ENCODE peak calls at places on chromosomes 16 and 17, in six cellular contexts. B is mesothelial cell of epicardium, U is left ventricle myocardium inferior, T is stomach, P is fibroblast of pulmonary artery, H is cardiac fibroblast. Q is an unnamed sample.

GRCh38 chr16:31052131-31052530 is 18.8 kb downstream of the STX4 start:
- DNase-seq in B (no peak), U (no peak), T (no peak), P (peak; percentile 79), H (peak; percentile 81), Q (no peak)

GRCh38 chr17:44589316-44590071 is 32.2 kb downstream of the FZD2 start:
- DNase-seq in B (no peak), U (no peak), T (no peak), P (peak; percentile 28), H (peak; percentile 42), Q (no peak)

GRCh38 chr16:70437017-70437581 is 1.8 kb downstream of the ST3GAL2 start:
- DNase-seq in B (peak; percentile 69), U (no peak), T (no peak), P (peak; percentile 95), H (peak; percentile 93), Q (no peak)

GRCh38 chr16:47229651-47230050 is 85.9 kb upstream of the NETO2 start:
- DNase-seq in B (no peak), U (no peak), T (no peak), P (no peak), H (no peak), Q (no peak)

GRCh38 chr16:48535831-48536599 is 74.0 kb downstream of the N4BP1 start:
- DNase-seq in B (peak; percentile 49), U (peak; percentile 62), T (no peak), P (peak; percentile 74), H (peak; percentile 93), Q (peak; percentile 89)

GRCh38 chr16:80974649-80975376 is 31.9 kb downstream of the CMC2 start:
- DNase-seq in B (no peak), U (no peak), T (no peak), P (peak; percentile 15), H (no peak), Q (no peak)

GRCh38 chr16:58329147-58329546 is 34.3 kb upstream of the PRSS54 start:
- DNase-seq in B (no peak), U (no peak), T (no peak), P (peak; percentile 43), H (peak; percentile 40), Q (peak; percentile 56)

GRCh38 chr17:77508047-77508715 is 367.4 kb downstream of the SEC14L1 start:
- DNase-seq in B (no peak), U (no peak), T (no peak), P (no peak), H (no peak), Q (no peak)

GRCh38 chr16:15446901-15447300 is 12.5 kb downstream of the BMERB1 start:
- DNase-seq in B (no peak), U (no peak), T (no peak), P (no peak), H (no peak), Q (no peak)

GRCh38 chr17:58224315-58224714 is 5.3 kb upstream of the MKS1 start:
- DNase-seq in B (no peak), U (no peak), T (no peak), P (peak; percentile 53), H (peak; percentile 48), Q (peak; percentile 39)

GRCh38 chr16:57996406-57997175 is 3.9 kb downstream of the ZNF319 start:
- DNase-seq in B (no peak), U (no peak), T (no peak), P (no peak), H (no peak), Q (no peak)

GRCh38 chr17:31511583-31511982 is 120.1 kb downstream of the RAB11FIP4 start:
- DNase-seq in B (no peak), U (no peak), T (no peak), P (no peak), H (no peak), Q (no peak)

GRCh38 chr16:4404247-4404966 is 12.0 kb downstream of the CORO7 start:
- DNase-seq in B (peak; percentile 62), U (peak; percentile 32), T (peak; percentile 60), P (peak; percentile 56), H (peak; percentile 58), Q (no peak)

GRCh38 chr17:80820331-80820730 is 171.3 kb upstream of the CHMP6 start:
- DNase-seq in B (no peak), U (no peak), T (no peak), P (no peak), H (no peak), Q (no peak)

GRCh38 chr16:49012961-49013726 is 268.5 kb downstream of the CBLN1 start:
- DNase-seq in B (no peak), U (peak; percentile 67), T (no peak), P (peak; percentile 28), H (no peak), Q (no peak)

GRCh38 chr16:29983420-29984136 is 9.9 kb downstream of the TAOK2 start:
- DNase-seq in B (no peak), U (no peak), T (no peak), P (no peak), H (no peak), Q (no peak)

GRCh38 chr17:71084219-71084618 is 914.9 kb downstream of the KCNJ2 start:
- DNase-seq in B (no peak), U (no peak), T (peak; percentile 42), P (peak; percentile 69), H (peak; percentile 45), Q (no peak)

GRCh38 chr17:79625706-79626105 is 14.9 kb upstream of the RBFOX3 start:
- DNase-seq in B (peak; percentile 24), U (peak; percentile 3), T (no peak), P (no peak), H (no peak), Q (no peak)

GRCh38 chr17:44915321-44915726 is at the start of gene GFAP:
- DNase-seq in B (no peak), U (no peak), T (no peak), P (no peak), H (no peak), Q (no peak)

GRCh38 chr17:77786090-77786489 is 172.4 kb upstream of the TNRC6C start:
- DNase-seq in B (no peak), U (no peak), T (no peak), P (no peak), H (no peak), Q (no peak)

GRCh38 chr17:43840814-43841213 is 6.2 kb upstream of the CD300LG start:
- DNase-seq in B (no peak), U (no peak), T (no peak), P (peak; percentile 69), H (peak; percentile 75), Q (no peak)

GRCh38 chr16:15946257-15947044 is 3.0 kb upstream of the ABCC1 start:
- DNase-seq in B (no peak), U (no peak), T (no peak), P (peak; percentile 82), H (peak; percentile 76), Q (peak; percentile 65)

GRCh38 chr16:27302126-27302525 is 11.6 kb upstream of the IL4R start:
- DNase-seq in B (no peak), U (no peak), T (no peak), P (no peak), H (no peak), Q (no peak)

GRCh38 chr17:79632432-79632735 is 21.5 kb upstream of the RBFOX3 start:
- DNase-seq in B (peak; percentile 30), U (peak; percentile 3), T (peak; percentile 5), P (no peak), H (no peak), Q (no peak)

GRCh38 chr17:39246274-39246673 is 20.5 kb upstream of the STAC2 start:
- DNase-seq in B (no peak), U (no peak), T (no peak), P (no peak), H (no peak), Q (no peak)
- TF ChIP-seq CTCF in B (no peak), U (no peak), T (no peak), P (no peak), H (peak; percentile 8), Q (peak; percentile 17)

DNA sequence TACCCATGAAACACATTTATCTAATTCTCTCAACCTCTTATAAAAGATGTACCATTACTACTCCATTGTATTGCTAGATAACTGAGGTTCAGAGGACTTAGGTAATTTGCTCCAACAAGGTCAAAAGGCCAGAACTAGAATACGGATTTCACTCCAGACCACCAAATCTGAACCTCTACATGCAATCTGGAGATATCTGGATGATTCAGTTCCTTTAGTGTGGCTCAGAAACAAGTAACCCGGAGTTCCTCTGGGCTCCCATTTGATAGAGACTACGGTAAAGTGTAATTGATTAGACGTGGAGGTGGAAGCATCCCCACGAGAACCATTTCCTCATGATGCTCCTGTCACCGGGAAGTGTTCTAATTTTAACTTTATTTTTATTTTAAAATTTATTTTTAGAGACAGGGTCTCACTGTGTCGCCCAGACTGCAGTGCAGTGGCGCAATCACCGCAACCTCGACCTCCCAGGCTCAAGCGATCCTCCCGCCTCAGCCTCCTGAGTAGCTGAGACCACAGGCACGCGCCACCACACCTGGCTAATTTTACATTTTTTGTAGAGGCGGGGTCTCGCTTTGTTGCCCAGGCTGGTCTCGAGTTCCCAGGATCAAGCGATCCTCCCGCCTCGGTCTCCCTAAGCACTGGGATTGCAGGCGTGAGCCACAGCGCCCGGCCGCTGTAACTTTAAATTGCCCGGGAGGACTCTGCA is 608 bp upstream of the COX10 start:
- DNase-seq in B (no peak), U (no peak), T (no peak), P (no peak), H (no peak), Q (no peak)
- TF ChIP-seq CTCF in B (no peak), U (no peak), T (no peak), P (no peak), H (no peak), Q (no peak)

GRCh38 chr16:9885876-9886275 is 296.4 kb downstream of the GRIN2A start:
- DNase-seq in B (no peak), U (no peak), T (no peak), P (no peak), H (no peak), Q (no peak)
- TF ChIP-seq CTCF in B (no peak), U (no peak), T (no peak), P (no peak), H (no peak), Q (no peak)

GRCh38 chr16:455453-455852 is 30.0 kb downstream of the RAB11FIP3 start:
- DNase-seq in B (no peak), U (no peak), T (no peak), P (no peak), H (no peak), Q (no peak)

GRCh38 chr16:454397-454940 is 29.0 kb downstream of the RAB11FIP3 start:
- DNase-seq in B (no peak), U (no peak), T (no peak), P (no peak), H (no peak), Q (no peak)

GRCh38 chr16:445566-445965 is 20.1 kb downstream of the RAB11FIP3 start:
- DNase-seq in B (no peak), U (no peak), T (no peak), P (no peak), H (no peak), Q (no peak)

GRCh38 chr16:450385-450784 is 24.9 kb downstream of the RAB11FIP3 start:
- DNase-seq in B (no peak), U (no peak), T (no peak), P (no peak), H (no peak), Q (no peak)

DNA sequence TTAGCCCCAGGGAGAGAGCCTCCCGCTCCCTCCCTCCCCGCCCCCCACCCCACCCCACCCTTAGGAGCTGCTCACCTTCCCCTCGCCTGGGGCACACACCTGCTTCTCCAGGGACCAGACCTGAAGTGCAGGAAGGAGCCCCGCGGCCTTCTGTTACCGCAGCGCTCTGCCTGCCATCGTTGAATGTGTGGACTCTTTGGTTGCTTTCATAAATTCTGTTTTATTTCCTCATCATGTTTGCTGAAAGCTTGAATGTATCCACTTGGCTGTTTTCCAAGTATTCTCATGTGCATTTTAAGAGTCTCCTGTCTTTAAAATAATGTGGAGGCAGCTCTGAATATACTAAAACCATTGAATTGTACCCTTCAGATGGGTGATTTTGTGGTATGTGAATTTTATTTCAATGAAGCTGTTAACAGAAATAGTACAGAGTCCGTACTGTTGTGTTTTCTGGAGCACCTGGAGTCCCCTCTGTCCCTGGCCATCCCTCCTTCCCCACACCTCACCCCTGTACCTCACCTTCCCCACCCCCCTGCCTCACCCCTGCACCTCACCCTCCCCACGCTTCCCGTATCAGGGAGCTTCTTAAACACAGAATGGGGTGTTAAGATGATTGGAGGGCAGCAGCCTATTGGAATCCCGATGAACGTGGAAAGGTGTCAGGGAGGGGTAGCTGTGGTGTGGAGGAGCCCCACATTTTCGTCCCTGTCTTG is 25.5 kb downstream of the RAB11FIP3 start:
- DNase-seq in B (no peak), U (no peak), T (no peak), P (peak; percentile 18), H (peak; percentile 24), Q (no peak)
- TF ChIP-seq CTCF in B (no peak), U (no peak), T (no peak), P (no peak), H (no peak), Q (no peak)